ENCODE peak calls at places on chromosomes 6 and 20, in six cellular contexts. K, H, G, E, N and Z are unnamed samples.

GRCh38 chr6:100420711-100421110 is 44.0 kb downstream of the SIM1 start:
- DNase-seq in G (no peak), K (no peak), H (no peak), E (peak; percentile 71), N (no peak), Z (no peak)

GRCh38 chr6:142304241-142304640 is 2.4 kb downstream of the ADGRG6 start:
- DNase-seq in N (no peak), G (no peak), E (no peak), K (no peak), H (no peak), Z (no peak)

GRCh38 chr6:114187563-114187962 is 155.3 kb downstream of the HS3ST5 start:
- DNase-seq in G (no peak), N (no peak), H (no peak), E (no peak), K (no peak), Z (no peak)

GRCh38 chr6:74137910-74138309 is 441.9 kb downstream of the CD109 start:
- DNase-seq in G (no peak), H (no peak), E (no peak), K (peak; percentile 87), N (no peak), Z (no peak)

GRCh38 chr20:63980317-63980805 is 571 bp upstream of the PRPF6 start:
- DNase-seq in E (no peak), N (no peak), H (no peak), G (no peak), K (no peak), Z (no peak)

GRCh38 chr6:82364087-82365010 is 732 bp downstream of the TPBG start:
- DNase-seq in N (peak; percentile 40), G (peak; percentile 63), E (peak; percentile 78), K (no peak), H (peak; percentile 48), Z (no peak)

GRCh38 chr6:162711376-162711775 is 16.2 kb downstream of the PRKN start:
- DNase-seq in H (no peak), E (no peak), K (no peak), G (no peak), N (no peak), Z (no peak)

GRCh38 chr6:137412562-137412961 is 81.6 kb downstream of the OLIG3 start:
- DNase-seq in K (no peak), H (no peak), G (no peak), E (no peak), N (no peak), Z (no peak)

GRCh38 chr20:57896017-57896416 is 186.2 kb upstream of the PMEPA1 start:
- DNase-seq in E (no peak), G (no peak), N (no peak), H (no peak), K (no peak), Z (no peak)